ENCODE peak calls at places on chromosomes 11 and 22, in five cellular contexts. V is CD4-positive, alpha-beta memory T cell; G is stomach; O is mammary epithelial cell; J is GM23248. K is an unnamed sample.

GRCh38 chr11:5603326-5603725 is 6.9 kb downstream of the TRIM6 start:
- DNase-seq in V (no peak), G (no peak), O (no peak), J (no peak), K (no peak)

GRCh38 chr11:96358321-96358720 is 15.3 kb upstream of the MAML2 start:
- DNase-seq in G (no peak), O (no peak), V (no peak), J (no peak), K (no peak)

GRCh38 chr22:45834241-45834640 is 142.7 kb downstream of the WNT7B start:
- DNase-seq in O (no peak), G (no peak), J (no peak), V (no peak), K (no peak)

GRCh38 chr11:76047231-76047630 is 159.1 kb downstream of the WNT11 start:
- DNase-seq in O (no peak), G (no peak), J (peak), V (no peak), K (no peak)

GRCh38 chr22:19987394-19988306 is 29.0 kb downstream of the ARVCF start:
- DNase-seq in G (no peak), J (no peak), V (no peak), O (no peak), K (no peak)

GRCh38 chr22:43228330-43228729 is 41.4 kb upstream of the TTLL12 start:
- DNase-seq in O (no peak), J (peak), G (peak), V (no peak), K (peak)

GRCh38 chr22:30892286-30892685 is 76.3 kb downstream of the MORC2 start:
- DNase-seq in J (no peak), O (no peak), G (peak), V (no peak), K (no peak)

GRCh38 chr22:50169774-50170341 is 673 bp upstream of the PANX2 start:
- DNase-seq in O (no peak), V (no peak), J (peak), G (peak), K (no peak)

GRCh38 chr11:34426766-34427170 is 12.0 kb upstream of the CAT start:
- DNase-seq in G (no peak), J (peak), V (no peak), O (no peak), K (no peak)

GRCh38 chr11:9385288-9385902 is 943 bp downstream of the IPO7 start:
- DNase-seq in J (no peak), G (peak), V (no peak), O (no peak), K (no peak)

GRCh38 chr22:49099496-49100124 is 728.1 kb downstream of the BRD1 start:
- DNase-seq in V (no peak), O (no peak), G (no peak), J (peak), K (no peak)

GRCh38 chr11:110886241-110886640 is 174.0 kb upstream of the ARHGAP20 start:
- DNase-seq in O (no peak), V (no peak), G (no peak), J (no peak), K (no peak)

GRCh38 chr22:22666307-22667091 is 22.1 kb downstream of the GGTLC2 start:
- DNase-seq in O (no peak), G (peak), J (peak), V (no peak), K (peak)

GRCh38 chr11:118604566-118604965 is 2.8 kb upstream of the PHLDB1 start:
- DNase-seq in O (no peak), G (peak), V (no peak), J (no peak), K (no peak)

GRCh38 chr11:94539420-94539819 is 4.3 kb upstream of the FUT4 start:
- DNase-seq in O (no peak), G (peak), J (no peak), V (no peak), K (no peak)

GRCh38 chr22:23458663-23459541 is 121.2 kb downstream of the IGLL1 start:
- DNase-seq in V (no peak), O (peak), J (no peak), G (no peak), K (no peak)

GRCh38 chr22:50269573-50270301 is 443 bp downstream of the MAPK11 start:
- DNase-seq in O (no peak), G (no peak), J (peak), V (peak), K (peak)

GRCh38 chr11:17296852-17297559 is 20.5 kb downstream of the NUCB2 start:
- DNase-seq in J (no peak), V (no peak), G (no peak), O (no peak), K (no peak)

GRCh38 chr11:29255401-29255800 is 761.4 kb downstream of the KCNA4 start:
- DNase-seq in G (no peak), O (no peak), V (no peak), J (no peak), K (no peak)

GRCh38 chr22:19430890-19431541 is 517 bp downstream of the HIRA start:
- DNase-seq in O (peak), J (peak), G (peak), V (peak), K (peak)

DNA sequence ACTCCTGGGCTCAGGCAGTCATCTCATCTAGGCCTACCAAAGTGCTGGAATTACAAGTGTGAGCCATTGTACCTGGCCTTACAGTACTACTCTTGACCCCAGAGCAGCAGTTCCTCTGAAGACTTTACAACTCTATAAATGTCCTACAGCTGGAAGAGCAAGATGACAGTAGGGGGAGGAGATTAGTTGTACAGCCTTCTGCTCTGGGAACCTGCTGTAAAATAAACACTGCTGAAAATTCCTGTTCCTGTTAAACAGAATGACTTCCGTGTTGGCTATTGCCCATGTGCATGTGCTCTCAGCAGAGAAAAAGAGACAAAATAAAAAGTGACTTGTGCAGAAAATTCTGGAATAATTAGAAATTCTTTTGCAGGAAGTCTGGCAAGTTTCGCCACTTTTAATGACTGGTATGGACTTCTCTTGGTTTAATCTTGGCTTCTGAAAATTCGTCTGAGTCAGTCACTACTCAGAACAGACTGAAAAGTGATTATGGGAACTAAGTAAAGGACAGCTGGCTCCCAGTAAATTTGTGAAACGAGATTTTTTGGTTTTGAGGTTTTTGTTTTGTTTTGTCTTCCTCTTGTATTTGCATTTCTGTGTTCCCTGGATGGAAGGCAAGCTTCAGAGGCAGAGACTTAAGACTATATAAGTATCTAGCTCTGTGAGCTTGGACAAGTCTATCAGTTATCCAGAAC is 955.7 kb downstream of the DLG2 start:
- DNase-seq in O (no peak), V (no peak), G (no peak), J (no peak), K (no peak)
- H3K27ac ChIP-seq in O (no peak), V (no peak), G (no peak), J (no peak), K (no peak)

DNA sequence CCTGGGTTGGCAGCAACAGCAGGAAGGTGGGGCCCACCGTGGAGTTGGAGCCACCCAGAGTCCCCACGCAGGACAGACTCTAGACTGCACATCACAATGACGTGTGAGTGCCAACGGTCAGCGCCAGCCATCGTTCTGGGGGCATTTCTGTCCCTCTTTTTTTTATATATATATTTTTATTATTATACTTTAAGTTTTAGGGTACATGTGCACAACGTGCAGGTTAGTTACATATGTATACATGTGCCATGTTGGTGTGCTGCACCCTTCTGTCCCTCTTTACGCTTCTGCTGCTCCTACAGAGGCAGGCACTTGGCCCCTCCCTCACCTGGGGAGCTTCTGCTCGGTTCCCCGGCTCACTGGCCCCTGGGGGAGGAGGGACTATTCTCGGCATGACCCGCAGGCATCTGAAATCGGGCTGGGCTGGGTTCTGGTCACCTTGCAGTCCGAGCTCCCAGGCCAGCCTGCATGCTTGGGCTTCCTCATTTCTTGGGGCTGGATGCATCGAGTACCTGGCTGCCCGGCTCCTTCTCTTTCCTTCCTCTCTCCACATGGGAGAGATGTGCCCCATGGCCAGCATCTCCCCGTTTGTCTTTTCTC is 787.4 kb downstream of the TBC1D22A start:
- DNase-seq in J (no peak), O (no peak), V (no peak), G (peak), K (no peak)
- H3K4me3 ChIP-seq in J (no peak), O (no peak), V (no peak), G (no peak), K (no peak)

GRCh38 chr22:38694945-38695344 is 5.8 kb downstream of the JOSD1 start:
- DNase-seq in V (no peak), G (no peak), J (peak), O (no peak), K (no peak)
- H3K27ac ChIP-seq in V (no peak), G (peak), J (no peak), O (no peak), K (no peak)

DNA sequence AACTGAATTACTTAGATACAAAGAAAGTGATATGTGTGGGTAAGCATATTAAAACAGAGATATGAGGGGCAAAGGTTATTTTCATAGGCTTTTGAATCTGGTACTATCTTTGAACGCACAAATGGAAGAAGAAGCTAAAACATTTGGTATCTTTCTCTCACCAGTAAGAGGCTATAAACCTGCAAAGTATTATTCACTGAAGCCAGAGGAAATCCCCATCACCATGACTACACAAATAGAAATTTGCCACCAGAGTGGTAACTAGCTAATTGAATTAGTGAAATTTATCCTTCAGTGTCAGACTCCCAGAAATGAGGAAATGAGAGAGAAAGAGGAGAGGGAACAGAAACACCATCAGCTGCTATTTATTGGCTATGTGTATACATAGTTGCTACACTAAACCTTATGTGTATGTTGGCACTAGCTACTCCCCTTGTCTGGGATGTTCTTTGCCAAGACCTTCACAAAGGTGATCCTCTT is 503.4 kb downstream of the DLG2 start:
- DNase-seq in J (no peak), G (no peak), O (no peak), V (no peak), K (no peak)
- H3K4me3 ChIP-seq in J (no peak), G (no peak), O (no peak), V (no peak), K (no peak)

GRCh38 chr11:102476812-102477211 is 24.2 kb upstream of the TMEM123 start:
- DNase-seq in J (no peak), G (peak), V (peak), O (peak), K (no peak)
- H3K27ac ChIP-seq in J (no peak), G (peak), V (no peak), O (peak), K (no peak)